ENCODE peak calls at places on chromosomes 13 and 19, in four cellular contexts. R is K562, O is HL-60, F is GM12878. X is an unnamed sample.
A peak's percentile ranks its signal among the peaks of the same experiment; 100 is the strongest.

GRCh38 chr19:50341091-50341564 is 12.0 kb upstream of the KCNC3 start:
- DNase-seq in R (no peak), F (peak; percentile 96), O (peak; percentile 16), X (no peak)

GRCh38 chr19:35710784-35711723 is 6.7 kb downstream of the ZBTB32 start:
- DNase-seq in O (no peak), R (no peak), F (peak; percentile 94), X (peak; percentile 43)

GRCh38 chr19:55304279-55304978 is 20.6 kb downstream of the BRSK1 start:
- DNase-seq in F (no peak), O (peak; percentile 73), R (peak; percentile 69), X (no peak)

GRCh38 chr19:53991224-53992113 is at the start of gene CACNG6:
- DNase-seq in F (no peak), O (no peak), R (peak; percentile 20), X (no peak)

GRCh38 chr13:25203256-25203794 is 31.2 kb upstream of the AMER2 start:
- DNase-seq in R (no peak), F (no peak), O (no peak), X (no peak)

GRCh38 chr13:26968431-26969335 is 202.9 kb downstream of the USP12 start:
- DNase-seq in O (no peak), R (peak; percentile 14), F (no peak), X (no peak)

GRCh38 chr13:51995677-51996551 is 15.3 kb downstream of the ATP7B start:
- DNase-seq in R (peak; percentile 39), F (no peak), O (no peak), X (no peak)

GRCh38 chr19:33482486-33482885 is 39.1 kb downstream of the PEPD start:
- DNase-seq in F (no peak), R (no peak), O (no peak), X (no peak)

GRCh38 chr19:43774103-43774939 is 6.5 kb downstream of the KCNN4 start:
- DNase-seq in O (no peak), R (peak; percentile 96), F (no peak), X (no peak)

GRCh38 chr13:35552172-35552844 is 75.8 kb upstream of the MAB21L1 start:
- DNase-seq in R (no peak), F (no peak), O (no peak), X (no peak)

GRCh38 chr19:56838930-56839664 is 1.4 kb downstream of the PEG3 start:
- DNase-seq in R (no peak), O (peak; percentile 97), F (no peak), X (no peak)

GRCh38 chr19:47296036-47296435 is 13.6 kb upstream of the C5AR1 start:
- DNase-seq in O (peak; percentile 87), F (no peak), R (peak; percentile 79), X (peak; percentile 55)

GRCh38 chr19:10430505-10431253 is 10.3 kb downstream of the PDE4A start:
- DNase-seq in F (no peak), O (no peak), R (peak; percentile 88), X (no peak)

GRCh38 chr19:23283925-23284324 is 33.7 kb upstream of the ZNF724 start:
- DNase-seq in O (peak; percentile 50), R (peak; percentile 18), F (no peak), X (peak; percentile 25)

GRCh38 chr13:44271031-44271433 is 102.6 kb upstream of the SERP2 start:
- DNase-seq in F (no peak), R (no peak), O (no peak), X (no peak)

GRCh38 chr13:80116107-80116506 is 224.8 kb downstream of the SPRY2 start:
- DNase-seq in R (no peak), O (no peak), F (no peak), X (no peak)

GRCh38 chr19:41362143-41362847 is 1.7 kb downstream of the B9D2 start:
- DNase-seq in R (no peak), O (no peak), F (no peak), X (no peak)

GRCh38 chr13:107211073-107211472 is 643.1 kb upstream of the ARGLU1 start:
- DNase-seq in O (peak; percentile 64), R (peak; percentile 46), F (no peak), X (peak; percentile 10)

GRCh38 chr19:41897820-41898219 is 14.8 kb downstream of the ARHGEF1 start:
- DNase-seq in R (no peak), F (no peak), O (no peak), X (no peak)

GRCh38 chr13:84985860-84986259 is 813.4 kb downstream of the SLITRK6 start:
- DNase-seq in F (no peak), O (no peak), R (no peak), X (no peak)

GRCh38 chr13:46361535-46361934 is 25.5 kb downstream of the RUBCNL start:
- DNase-seq in R (no peak), F (no peak), O (no peak), X (no peak)

GRCh38 chr19:4103073-4103418 is 20.9 kb downstream of the MAP2K2 start:
- DNase-seq in O (no peak), F (no peak), R (no peak), X (no peak)

GRCh38 chr19:1402411-1403070 is 1.2 kb upstream of the GAMT start:
- DNase-seq in F (no peak), R (no peak), O (no peak), X (no peak)

GRCh38 chr19:13784731-13785452 is 10.4 kb upstream of the ZSWIM4 start:
- DNase-seq in R (peak; percentile 43), O (peak; percentile 74), F (no peak), X (no peak)

GRCh38 chr13:38641164-38641948 is 45.5 kb upstream of the FREM2 start:
- DNase-seq in O (no peak), R (peak; percentile 8), F (no peak), X (no peak)

GRCh38 chr19:44303976-44304568 is 753 bp downstream of the ZNF235 start:
- DNase-seq in O (no peak), R (peak; percentile 15), F (no peak), X (no peak)

GRCh38 chr19:38032951-38033350 is 125.9 kb downstream of the SIPA1L3 start:
- DNase-seq in F (no peak), O (no peak), R (no peak), X (no peak)

GRCh38 chr13:50994651-50995050 is 85.1 kb downstream of the RNASEH2B start:
- DNase-seq in O (no peak), F (no peak), R (no peak), X (no peak)

GRCh38 chr13:84845875-84846619 is 953.2 kb downstream of the SLITRK6 start:
- DNase-seq in O (no peak), F (no peak), R (no peak), X (no peak)

GRCh38 chr19:30244533-30244932 is 127.7 kb upstream of the ZNF536 start:
- DNase-seq in O (no peak), F (no peak), R (no peak), X (no peak)

GRCh38 chr13:66640231-66640630 is 589.9 kb downstream of the PCDH9 start:
- DNase-seq in F (no peak), R (no peak), O (no peak), X (no peak)

GRCh38 chr13:66634384-66634783 is 595.8 kb downstream of the PCDH9 start:
- DNase-seq in O (no peak), F (no peak), R (no peak), X (no peak)

GRCh38 chr13:66635526-66635925 is 594.6 kb downstream of the PCDH9 start:
- DNase-seq in R (no peak), F (no peak), O (no peak), X (no peak)
- TF ChIP-seq POLR2AphosphoS5 in R (no peak), F (no peak), O (no peak), X (no peak)

GRCh38 chr13:59877933-59878332 is 285.8 kb downstream of the DIAPH3 start:
- DNase-seq in O (no peak), R (no peak), F (no peak), X (no peak)
- TF ChIP-seq SPI1 in O (no peak), R (no peak), F (no peak), X (no peak)

GRCh38 chr19:49127674-49128544 is 8.6 kb downstream of the PPFIA3 start:
- DNase-seq in O (peak; percentile 94), F (peak; percentile 83), R (peak; percentile 95), X (peak; percentile 98)
- TF ChIP-seq POLR2AphosphoS5 in O (peak; percentile 25), F (no peak), R (no peak), X (no peak)

DNA sequence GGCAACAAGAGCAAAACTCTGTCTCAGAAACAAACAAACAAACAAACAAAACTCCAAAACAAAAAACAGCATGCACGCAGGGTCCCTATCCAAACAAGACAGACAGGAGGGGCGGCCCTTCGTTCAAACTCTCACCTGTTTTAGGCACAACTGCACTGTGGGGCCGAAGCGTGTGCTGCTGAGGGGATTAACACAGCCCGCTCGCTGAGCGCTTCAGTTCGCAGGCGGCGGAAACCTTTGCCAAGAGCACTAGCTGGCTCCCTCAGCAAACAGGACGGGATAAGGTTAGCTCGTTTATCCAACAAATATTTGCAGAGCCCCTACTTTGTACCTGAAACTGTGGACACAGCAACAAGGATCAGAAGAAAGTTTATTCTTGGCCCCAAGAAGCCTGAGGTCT is 1.6 kb upstream of the ADPRHL1 start:
- DNase-seq in R (no peak), O (no peak), F (no peak), X (no peak)
- TF ChIP-seq SPI1 in R (no peak), O (no peak), F (no peak), X (no peak)

GRCh38 chr19:31304877-31305312 is 44.3 kb downstream of the TSHZ3 start:
- DNase-seq in O (peak; percentile 87), R (no peak), F (no peak), X (no peak)
- TF ChIP-seq POLR2AphosphoS5 in O (peak; percentile 71), R (no peak), F (no peak), X (no peak)

GRCh38 chr13:91196958-91197357 is 150.5 kb upstream of the MIR17HG start:
- DNase-seq in R (no peak), O (no peak), F (no peak), X (no peak)
- TF ChIP-seq SPI1 in R (no peak), O (no peak), F (no peak), X (no peak)